ENCODE peak calls at places on chromosomes 2 and 18, in five cellular contexts. C is iris pigment epithelial cell, Z is AG08395, G is Daoy, Q is ascending aorta. A is an unnamed sample.

GRCh38 chr18:39314595-39314994 is 1749.0 kb upstream of the CELF4 start:
- DNase-seq in Q (no peak), G (no peak), Z (no peak), C (no peak), A (no peak)

GRCh38 chr2:229416116-229416694 is 145.1 kb upstream of the PID1 start:
- DNase-seq in Q (peak), Z (peak), G (peak), C (peak), A (no peak)

GRCh38 chr18:74310411-74310810 is 5.2 kb upstream of the C18orf63 start:
- DNase-seq in C (peak), Q (no peak), G (peak), Z (peak), A (peak)

GRCh38 chr2:239814136-239814916 is 210.8 kb downstream of the NDUFA10 start:
- DNase-seq in C (no peak), Q (peak), G (no peak), Z (no peak), A (no peak)

GRCh38 chr2:10307561-10308156 is 5.0 kb downstream of the HPCAL1 start:
- DNase-seq in Z (no peak), C (no peak), Q (no peak), G (no peak), A (no peak)

GRCh38 chr2:237566401-237567235 is at the start of gene PRLH:
- DNase-seq in Z (no peak), G (no peak), C (no peak), Q (no peak), A (no peak)

GRCh38 chr2:207984765-207985480 is 40.4 kb downstream of the PLEKHM3 start:
- DNase-seq in Q (no peak), Z (no peak), C (no peak), G (no peak), A (no peak)

GRCh38 chr2:217751952-217752351 is 250.8 kb downstream of the TNS1 start:
- DNase-seq in Q (no peak), C (no peak), Z (no peak), G (no peak), A (no peak)

GRCh38 chr2:208984376-208985100 is 439.3 kb upstream of the MAP2 start:
- DNase-seq in Z (no peak), G (no peak), Q (no peak), C (peak), A (no peak)

GRCh38 chr18:35732134-35732533 is 150.6 kb downstream of the GALNT1 start:
- DNase-seq in Q (no peak), Z (no peak), C (no peak), G (no peak), A (no peak)

GRCh38 chr2:216392945-216393840 is 19.1 kb upstream of the SMARCAL1 start:
- DNase-seq in G (no peak), Z (no peak), Q (no peak), C (no peak), A (no peak)

GRCh38 chr2:195322324-195322723 is 334.7 kb upstream of the SLC39A10 start:
- DNase-seq in G (no peak), Z (no peak), C (peak), Q (no peak), A (no peak)

GRCh38 chr18:7038330-7038846 is 79.2 kb downstream of the LAMA1 start:
- DNase-seq in Z (peak), C (peak), Q (peak), G (peak), A (peak)

GRCh38 chr18:10329116-10329515 is 125.3 kb upstream of the APCDD1 start:
- DNase-seq in Q (no peak), G (no peak), C (peak), Z (peak), A (no peak)

GRCh38 chr2:85162746-85163301 is 29.6 kb downstream of the TCF7L1 start:
- DNase-seq in G (peak), Z (no peak), Q (no peak), C (peak), A (no peak)

GRCh38 chr2:119721904-119722303 is 37.8 kb upstream of the PTPN4 start:
- DNase-seq in C (no peak), Q (no peak), G (no peak), Z (no peak), A (peak)

GRCh38 chr2:215338883-215339679 is 27.2 kb downstream of the ATIC start:
- DNase-seq in C (no peak), Z (no peak), G (no peak), Q (no peak), A (no peak)

GRCh38 chr18:79227617-79228016 is 158.4 kb downstream of the ATP9B start:
- DNase-seq in C (no peak), G (no peak), Q (no peak), Z (no peak), A (no peak)

GRCh38 chr18:76963951-76964350 is 141.6 kb downstream of the ZNF236 start:
- DNase-seq in Q (no peak), G (no peak), C (no peak), Z (no peak), A (no peak)

GRCh38 chr18:71040161-71040560 is 751.3 kb downstream of the SOCS6 start:
- DNase-seq in Q (no peak), G (no peak), C (peak), Z (no peak), A (no peak)

GRCh38 chr2:213627054-213627710 is 342.9 kb downstream of the SPAG16 start:
- DNase-seq in Q (no peak), C (no peak), G (no peak), Z (no peak), A (no peak)

GRCh38 chr2:118123561-118124232 is 35.4 kb downstream of the INSIG2 start:
- DNase-seq in C (peak), Z (peak), Q (peak), G (peak), A (peak)

GRCh38 chr2:145687445-145688104 is 1167.7 kb upstream of the ZEB2 start:
- DNase-seq in G (no peak), Q (no peak), C (peak), Z (no peak), A (no peak)

GRCh38 chr18:45940724-45941123 is 26.4 kb downstream of the EPG5 start:
- DNase-seq in Q (no peak), C (peak), Z (no peak), G (no peak), A (no peak)

GRCh38 chr2:174117951-174118930 is 130.1 kb downstream of the OLA1 start:
- DNase-seq in G (peak), C (peak), Q (no peak), Z (peak), A (no peak)

GRCh38 chr2:88626171-88627054 is 851 bp downstream of the EIF2AK3 start:
- DNase-seq in C (no peak), G (no peak), Z (peak), Q (peak), A (no peak)

GRCh38 chr2:62200868-62201267 is 5.0 kb downstream of the B3GNT2 start:
- DNase-seq in C (no peak), Z (no peak), Q (no peak), G (no peak), A (no peak)

GRCh38 chr2:32792416-32792815 is 154.3 kb upstream of the LTBP1 start:
- DNase-seq in Q (no peak), Z (no peak), C (peak), G (no peak), A (no peak)

GRCh38 chr2:239609162-239609561 is 208.3 kb upstream of the HDAC4 start:
- DNase-seq in G (no peak), Q (peak), C (no peak), Z (no peak), A (no peak)

GRCh38 chr2:200888719-200889625 is at the start of the genes NIF3L1 and PPIL3:
- DNase-seq in G (peak), C (peak), Z (peak), Q (peak), A (peak)

A was measured in HepG2.